ENCODE peak calls at places on chromosomes 12 and 14, in eight cellular contexts. T is RWPE2, D is neuronal stem cell, M is pancreas, E is brain microvascular endothelial cell, N is uterus, I is breast epithelium, F is aorta. R is an unnamed sample.

GRCh38 chr12:109098142-109098652 is 800 bp downstream of the UNG start:
- DNase-seq in N (no peak), F (peak), T (no peak), I (no peak), M (peak), D (no peak), E (peak), R (no peak)

GRCh38 chr14:84399296-84399910 is 1130.5 kb upstream of the FLRT2 start:
- DNase-seq in E (no peak), D (no peak), M (no peak), T (no peak), F (peak), N (no peak), I (no peak), R (no peak)

GRCh38 chr12:121786441-121786825 is 7.1 kb downstream of the RHOF start:
- DNase-seq in N (peak), M (peak), D (no peak), F (no peak), T (peak), E (peak), I (peak), R (no peak)

GRCh38 chr12:98355322-98355721 is 160.1 kb upstream of the TMPO start:
- DNase-seq in N (no peak), F (no peak), D (no peak), I (no peak), M (no peak), T (no peak), E (peak), R (no peak)

GRCh38 chr14:72904840-72905561 is 11.1 kb upstream of the DPF3 start:
- DNase-seq in D (peak), I (peak), E (peak), M (peak), F (no peak), T (no peak), N (peak), R (peak)

GRCh38 chr12:130710001-130710732 is 5.9 kb downstream of the RIMBP2 start:
- DNase-seq in T (no peak), N (no peak), F (no peak), I (no peak), M (no peak), E (no peak), D (no peak), R (no peak)

GRCh38 chr14:67263499-67264149 is 22.4 kb downstream of the PALS1 start:
- DNase-seq in I (no peak), M (no peak), F (no peak), E (peak), D (no peak), T (no peak), N (no peak), R (no peak)

GRCh38 chr12:48000878-48001321 is 3.4 kb downstream of the COL2A1 start:
- DNase-seq in I (peak), D (peak), F (no peak), M (no peak), T (no peak), E (peak), N (no peak), R (no peak)

GRCh38 chr14:22370084-22370847 is 218.8 kb downstream of the DAD1 start:
- DNase-seq in M (peak), T (no peak), I (peak), F (peak), N (no peak), D (no peak), E (no peak), R (no peak)

GRCh38 chr14:45610303-45610702 is 357.3 kb upstream of the MIS18BP1 start:
- DNase-seq in D (peak), F (no peak), E (peak), M (no peak), T (no peak), N (no peak), I (no peak), R (no peak)

GRCh38 chr12:82803201-82803600 is 116.5 kb downstream of the TMTC2 start:
- DNase-seq in M (no peak), T (no peak), I (no peak), F (no peak), N (no peak), E (no peak), D (no peak), R (no peak)

GRCh38 chr14:50937325-50937724 is 7.0 kb downstream of the PYGL start:
- DNase-seq in M (no peak), E (no peak), F (no peak), N (no peak), D (no peak), T (no peak), I (no peak), R (no peak)

GRCh38 chr14:84064296-84064695 is 1465.6 kb upstream of the FLRT2 start:
- DNase-seq in D (no peak), E (no peak), N (no peak), F (no peak), M (no peak), I (no peak), T (no peak), R (no peak)

GRCh38 chr12:15155271-15155670 is 65.9 kb downstream of the RERG start:
- DNase-seq in D (no peak), I (peak), N (no peak), T (no peak), M (no peak), F (no peak), E (no peak), R (peak)

GRCh38 chr12:114741940-114742339 is 58.0 kb upstream of the TBX3 start:
- DNase-seq in I (no peak), F (no peak), T (no peak), N (no peak), E (no peak), M (no peak), D (no peak), R (no peak)

GRCh38 chr12:94609917-94610443 is 40.4 kb downstream of the TMCC3 start:
- DNase-seq in I (no peak), E (no peak), D (no peak), N (no peak), M (no peak), F (no peak), T (no peak), R (no peak)

GRCh38 chr12:92271341-92271740 is 125.7 kb upstream of the BTG1 start:
- DNase-seq in I (no peak), N (no peak), F (no peak), D (no peak), M (no peak), E (no peak), T (no peak), R (no peak)

GRCh38 chr12:51797301-51797700 is 51.2 kb downstream of the FIGNL2 start:
- DNase-seq in I (no peak), F (no peak), T (no peak), D (no peak), M (no peak), E (no peak), N (no peak), R (no peak)

GRCh38 chr12:92075425-92075891 is 70.2 kb downstream of the BTG1 start:
- DNase-seq in D (no peak), N (no peak), T (no peak), E (peak), F (no peak), I (no peak), M (no peak), R (no peak)

GRCh38 chr12:104641862-104642261 is 185.1 kb downstream of the CHST11 start:
- DNase-seq in D (no peak), M (no peak), T (no peak), E (no peak), F (no peak), N (no peak), I (no peak), R (no peak)

DNA sequence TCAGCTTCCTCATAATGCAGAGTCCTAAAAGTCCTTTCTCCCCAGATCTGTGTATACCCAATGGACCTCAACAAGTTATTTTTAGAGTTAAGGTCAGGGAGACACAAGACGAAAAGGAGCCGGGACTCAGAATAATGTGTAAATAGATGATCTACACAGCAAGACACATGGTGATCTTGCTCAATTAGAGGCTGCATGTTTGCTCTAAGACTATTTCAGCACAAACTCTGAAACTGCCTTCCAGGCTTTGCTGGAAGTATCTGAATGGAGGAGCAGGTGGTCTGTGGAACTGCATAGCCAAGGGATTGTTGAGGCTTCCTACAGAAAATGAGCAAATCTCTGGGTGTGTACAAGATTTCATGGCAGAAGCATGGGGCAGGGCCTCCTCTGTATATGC is 80.8 kb downstream of the CRACR2A start:
- DNase-seq in D (no peak), T (no peak), N (no peak), I (no peak), M (no peak), E (no peak), F (no peak), R (no peak)
- H3K27ac ChIP-seq in D (no peak), T (no peak), N (no peak), I (no peak), M (no peak), E (no peak), F (no peak), R (no peak)

GRCh38 chr14:102213470-102213869 is 73.8 kb downstream of the WDR20 start:
- DNase-seq in E (no peak), D (no peak), N (no peak), T (peak), F (peak), M (no peak), I (no peak), R (no peak)
- H3K27ac ChIP-seq in E (no peak), D (no peak), N (no peak), T (no peak), F (no peak), M (no peak), I (no peak), R (no peak)

GRCh38 chr14:26410189-26410685 is 187.6 kb downstream of the NOVA1 start:
- DNase-seq in I (no peak), N (no peak), M (no peak), T (no peak), F (no peak), D (no peak), E (no peak), R (no peak)
- H3K27ac ChIP-seq in I (no peak), N (no peak), M (no peak), T (no peak), F (no peak), D (no peak), E (no peak), R (no peak)

DNA sequence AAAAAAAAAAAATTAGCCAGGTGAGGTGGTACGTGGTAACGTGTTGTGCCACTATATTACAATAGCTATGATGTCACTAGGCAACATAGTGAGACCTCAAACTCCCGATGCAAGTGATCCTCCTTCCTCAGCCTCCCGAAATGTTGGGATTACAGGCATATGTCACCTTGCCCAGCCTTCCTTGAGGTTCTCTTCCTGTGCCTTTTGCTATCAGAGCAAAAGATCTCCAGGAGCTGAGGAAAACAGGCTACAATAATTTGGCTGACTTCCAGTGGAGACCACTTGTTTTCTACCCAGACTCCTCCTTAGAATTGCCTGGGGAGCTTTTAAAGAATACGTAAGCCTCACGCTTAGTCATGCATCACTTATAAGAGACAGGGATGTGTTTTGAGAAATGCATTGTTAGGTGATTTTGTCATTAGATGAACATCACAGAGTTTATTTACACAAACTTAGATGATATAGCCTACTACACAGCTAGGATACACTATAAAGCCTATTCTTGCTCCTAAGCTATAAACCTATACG is 34.4 kb upstream of the LGALS3 start:
- DNase-seq in T (no peak), F (no peak), E (no peak), D (no peak), I (no peak), N (no peak), M (no peak), R (no peak)
- H3K27ac ChIP-seq in T (no peak), F (no peak), E (no peak), D (no peak), I (no peak), N (no peak), M (no peak), R (no peak)